ENCODE peak calls at places on chromosomes 16 and 17, in eight cellular contexts. I is sigmoid colon; N is A549; W is fibroblast of lung; A is K562; V is tibial artery; L is CD4-positive, alpha-beta memory T cell; J is left lung. C is an unnamed sample.

GRCh38 chr16:3646348-3646920 is 8.1 kb upstream of the DNASE1 start:
- DNase-seq in I (peak; percentile 57), N (peak; percentile 80), W (no peak), A (peak; percentile 81), V (peak; percentile 31), L (no peak), J (no peak), C (no peak)

GRCh38 chr17:73494955-73495349 is 149.3 kb downstream of the SDK2 start:
- DNase-seq in I (no peak), N (no peak), W (no peak), A (no peak), V (no peak), L (no peak), J (no peak), C (no peak)

GRCh38 chr16:80198265-80198994 is 342.4 kb upstream of the DYNLRB2 start:
- DNase-seq in I (no peak), N (no peak), W (peak; percentile 30), A (no peak), V (no peak), L (no peak), J (no peak), C (no peak)

GRCh38 chr17:51508048-51508447 is 247.7 kb downstream of the UTP18 start:
- DNase-seq in I (no peak), N (no peak), W (no peak), A (no peak), V (no peak), L (no peak), J (no peak), C (no peak)

GRCh38 chr17:36980281-36980761 is 31.6 kb downstream of the AATF start:
- DNase-seq in I (no peak), N (no peak), W (peak; percentile 35), A (no peak), V (no peak), L (no peak), J (no peak), C (no peak)

GRCh38 chr16:89150981-89151380 is 20.6 kb upstream of the CDH15 start:
- DNase-seq in I (no peak), N (no peak), W (no peak), A (no peak), V (no peak), L (no peak), J (no peak), C (no peak)

GRCh38 chr17:50882851-50883250 is 16.7 kb upstream of the TOB1 start:
- DNase-seq in I (no peak), N (peak; percentile 68), W (peak; percentile 71), A (no peak), V (no peak), L (no peak), J (no peak), C (no peak)

GRCh38 chr17:14552311-14552710 is 251.4 kb downstream of the HS3ST3B1 start:
- DNase-seq in I (no peak), N (no peak), W (no peak), A (no peak), V (no peak), L (no peak), J (no peak), C (no peak)

GRCh38 chr17:10772425-10773380 is 31.2 kb downstream of the TMEM238L start:
- DNase-seq in I (peak; percentile 27), N (no peak), W (no peak), A (peak; percentile 26), V (peak; percentile 19), L (no peak), J (no peak), C (no peak)

GRCh38 chr16:4945560-4946502 is 8.9 kb upstream of the PPL start:
- DNase-seq in I (peak; percentile 75), N (peak; percentile 74), W (no peak), A (no peak), V (peak; percentile 76), L (no peak), J (peak; percentile 83), C (peak; percentile 60)

GRCh38 chr17:78506454-78507309 is 70.5 kb downstream of the DNAH17 start:
- DNase-seq in I (no peak), N (no peak), W (no peak), A (no peak), V (no peak), L (no peak), J (peak; percentile 37), C (no peak)

GRCh38 chr17:77429985-77430752 is 289.4 kb downstream of the SEC14L1 start:
- DNase-seq in I (peak; percentile 99), N (peak; percentile 84), W (peak; percentile 99), A (peak; percentile 79), V (peak; percentile 98), L (peak; percentile 77), J (peak; percentile 91), C (peak; percentile 98)

GRCh38 chr17:35791681-35792350 is 3.6 kb downstream of the MMP28 start:
- DNase-seq in I (peak; percentile 40), N (no peak), W (no peak), A (no peak), V (no peak), L (no peak), J (no peak), C (no peak)

GRCh38 chr17:75075597-75076253 is 12.0 kb upstream of the SLC16A5 start:
- DNase-seq in I (no peak), N (no peak), W (no peak), A (no peak), V (no peak), L (no peak), J (peak; percentile 43), C (no peak)

GRCh38 chr17:50879086-50879485 is 12.9 kb upstream of the TOB1 start:
- DNase-seq in I (no peak), N (no peak), W (no peak), A (no peak), V (no peak), L (no peak), J (no peak), C (no peak)

GRCh38 chr16:79993810-79994209 is 393.3 kb upstream of the MAF start:
- DNase-seq in I (no peak), N (no peak), W (no peak), A (no peak), V (no peak), L (no peak), J (no peak), C (no peak)

GRCh38 chr17:72529386-72529785 is 408.6 kb downstream of the SOX9 start:
- DNase-seq in I (no peak), N (no peak), W (peak; percentile 43), A (no peak), V (no peak), L (no peak), J (no peak), C (no peak)

DNA sequence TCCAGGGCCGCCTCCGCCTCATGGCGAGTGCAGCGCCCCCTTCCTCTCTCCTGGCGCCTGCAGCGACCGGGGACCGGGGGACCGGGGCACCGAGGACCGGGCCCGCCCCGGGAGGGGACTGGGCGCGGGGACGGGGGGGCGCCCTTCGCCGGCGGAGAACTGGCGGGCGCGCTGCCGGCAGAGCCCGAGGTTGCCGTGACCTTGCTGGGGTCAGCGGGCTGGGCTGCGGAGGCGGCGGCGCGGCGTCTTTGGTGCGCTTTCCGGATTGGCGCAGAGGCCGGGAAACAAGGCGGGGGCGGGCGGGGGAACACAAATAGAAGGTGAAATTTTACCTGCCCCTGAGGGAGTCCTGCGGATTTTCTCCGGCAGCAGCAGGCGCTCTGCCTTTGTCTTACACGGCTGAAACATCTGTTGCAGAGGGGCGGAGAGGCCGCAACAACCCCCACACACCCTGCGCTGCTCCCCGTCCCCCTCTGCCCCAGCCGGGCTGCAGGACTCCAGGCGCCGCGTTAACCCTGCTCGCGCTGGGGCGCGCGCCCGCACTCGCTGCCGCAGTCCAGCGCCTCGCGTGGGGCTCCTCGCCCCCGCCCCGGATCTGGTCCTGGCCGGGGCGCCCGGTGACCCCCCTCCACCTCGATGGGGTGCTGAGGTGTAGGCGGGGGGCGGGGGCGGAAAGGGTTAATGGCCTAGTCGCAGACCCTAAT is 53.5 kb downstream of the SREBF1 start:
- DNase-seq in I (no peak), N (no peak), W (peak; percentile 40), A (peak; percentile 51), V (peak; percentile 79), L (peak; percentile 61), J (no peak), C (peak; percentile 73)
- H3K4me1 ChIP-seq in I (peaks cover 67% of the 10 kb centered on the region), N (peaks cover 65% of the 10 kb centered on the region), W (peaks cover 19% of the 10 kb centered on the region), A (peaks cover 9% of the 10 kb centered on the region), V (peaks cover 62% of the 10 kb centered on the region), L (peaks cover 18% of the 10 kb centered on the region), J (peaks cover 24% of the 10 kb centered on the region), C (peaks cover 39% of the 10 kb centered on the region)

GRCh38 chr17:64326420-64327054 is 63.5 kb upstream of the TEX2 start:
- DNase-seq in I (peak; percentile 81), N (no peak), W (peak; percentile 55), A (no peak), V (peak; percentile 92), L (no peak), J (peak; percentile 92), C (peak; percentile 55)
- H3K4me1 ChIP-seq in I (peaks cover 3% of the 10 kb centered on the region), N (peaks cover under 1% of the 10 kb centered on the region), W (no peaks in the 10 kb centered on the region), A (peaks cover 24% of the 10 kb centered on the region), V (peaks cover 25% of the 10 kb centered on the region), L (peaks cover 6% of the 10 kb centered on the region), J (peaks cover 32% of the 10 kb centered on the region), C (no peaks in the 10 kb centered on the region)

DNA sequence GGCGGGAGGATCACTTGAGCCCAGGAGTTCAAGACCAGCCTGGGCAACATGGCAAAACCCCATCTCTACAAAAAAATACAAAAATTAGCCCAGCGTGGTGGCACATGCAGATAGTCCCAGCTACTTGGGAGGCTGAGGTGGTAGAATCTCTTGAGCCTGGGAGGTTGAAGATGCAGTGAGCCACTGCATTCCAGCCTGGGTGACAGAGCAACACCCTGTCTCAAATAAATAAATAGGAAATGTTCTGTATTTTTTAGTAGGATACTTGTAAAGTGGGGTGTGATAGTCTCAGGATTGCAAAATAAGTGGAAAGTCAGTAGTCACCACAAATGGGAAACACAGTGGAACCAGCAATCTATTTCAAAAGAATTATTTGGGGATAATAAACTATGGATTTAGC is 4.0 kb downstream of the RSPRY1 start:
- DNase-seq in I (no peak), N (no peak), W (no peak), A (no peak), V (no peak), L (no peak), J (no peak), C (no peak)
- H3K4me1 ChIP-seq in I (peaks cover 63% of the 10 kb centered on the region), N (peaks cover 59% of the 10 kb centered on the region), W (peaks cover 22% of the 10 kb centered on the region), A (peaks cover 2% of the 10 kb centered on the region), V (peaks cover 56% of the 10 kb centered on the region), L (peaks cover 25% of the 10 kb centered on the region), J (no peaks in the 10 kb centered on the region), C (no peaks in the 10 kb centered on the region)

GRCh38 chr17:79802736-79803420 is 6.0 kb upstream of the CBX8 start:
- DNase-seq in I (no peak), N (no peak), W (no peak), A (peak; percentile 88), V (no peak), L (no peak), J (no peak), C (no peak)
- H3K4me1 ChIP-seq in I (peaks cover 27% of the 10 kb centered on the region), N (peaks cover 4% of the 10 kb centered on the region), W (no peaks in the 10 kb centered on the region), A (peaks cover 44% of the 10 kb centered on the region), V (peaks cover 55% of the 10 kb centered on the region), L (peaks cover 72% of the 10 kb centered on the region), J (peaks cover 26% of the 10 kb centered on the region), C (no peaks in the 10 kb centered on the region)